ENCODE peak calls at places on chromosomes 12 and 14, in seven cellular contexts. N is trophoblast cell, O is MM.1S, G is adipocyte, F is endothelial cell of umbilical vein, E is kidney, K is mesendoderm. D is an unnamed sample.

GRCh38 chr12:22719745-22720144 is 94.8 kb downstream of the ETNK1 start:
- DNase-seq in N (no peak), O (no peak), G (no peak), F (no peak), E (no peak), K (no peak), D (no peak)

GRCh38 chr12:70365648-70366518 is at the start of gene KCNMB4:
- DNase-seq in N (peak), O (peak), G (peak), F (peak), E (peak), K (peak), D (peak)

GRCh38 chr12:111218499-111218898 is 150.4 kb downstream of the PHETA1 start:
- DNase-seq in N (no peak), O (no peak), G (no peak), F (no peak), E (no peak), K (peak), D (no peak)

GRCh38 chr14:101707285-101707842 is 54.1 kb upstream of the PPP2R5C start:
- DNase-seq in N (peak), O (peak), G (peak), F (peak), E (no peak), K (peak), D (peak)

GRCh38 chr14:105855893-105856675 is 329.7 kb downstream of the TMEM121 start:
- DNase-seq in N (no peak), O (no peak), G (no peak), F (no peak), E (peak), K (no peak), D (no peak)

GRCh38 chr12:16600525-16600924 is 5.4 kb downstream of the LMO3 start:
- DNase-seq in N (no peak), O (no peak), G (no peak), F (no peak), E (no peak), K (no peak), D (no peak)

GRCh38 chr14:68583527-68584275 is 209.2 kb downstream of the ZFP36L1 start:
- DNase-seq in N (no peak), O (no peak), G (no peak), F (no peak), E (no peak), K (no peak), D (no peak)

GRCh38 chr12:65123435-65124063 is 2.4 kb upstream of the WIF1 start:
- DNase-seq in N (peak), O (peak), G (peak), F (peak), E (no peak), K (peak), D (peak)

GRCh38 chr14:58536975-58537374 is 100.8 kb upstream of the DACT1 start:
- DNase-seq in N (no peak), O (no peak), G (no peak), F (no peak), E (no peak), K (no peak), D (no peak)

GRCh38 chr12:114902665-114903393 is 218.9 kb upstream of the TBX3 start:
- DNase-seq in N (no peak), O (no peak), G (peak), F (no peak), E (no peak), K (no peak), D (no peak)

GRCh38 chr14:49982522-49982951 is 89.7 kb downstream of the ARF6 start:
- DNase-seq in N (peak), O (no peak), G (peak), F (peak), E (no peak), K (no peak), D (no peak)

GRCh38 chr14:60266021-60266937 is 17.3 kb downstream of the PPM1A start:
- DNase-seq in N (peak), O (no peak), G (no peak), F (peak), E (no peak), K (peak), D (no peak)

GRCh38 chr12:62468935-62469334 is 2.3 kb downstream of the MON2 start:
- DNase-seq in N (no peak), O (no peak), G (no peak), F (no peak), E (no peak), K (no peak), D (no peak)

GRCh38 chr14:65312859-65313258 is 99.7 kb upstream of the FUT8 start:
- DNase-seq in N (no peak), O (no peak), G (no peak), F (no peak), E (no peak), K (peak), D (no peak)

GRCh38 chr12:59736359-59736758 is 140.5 kb downstream of the SLC16A7 start:
- DNase-seq in N (no peak), O (no peak), G (no peak), F (no peak), E (no peak), K (peak), D (no peak)

GRCh38 chr14:95876769-95877490 is at the start of gene TUNAR:
- DNase-seq in N (no peak), O (no peak), G (no peak), F (no peak), E (no peak), K (peak), D (peak)

GRCh38 chr14:102210421-102211042 is 70.8 kb downstream of the WDR20 start:
- DNase-seq in N (no peak), O (no peak), G (no peak), F (no peak), E (no peak), K (no peak), D (no peak)

GRCh38 chr14:76922599-76922998 is 96.4 kb downstream of the LRRC74A start:
- DNase-seq in N (no peak), O (no peak), G (no peak), F (no peak), E (no peak), K (peak), D (no peak)

GRCh38 chr12:101743724-101744472 is 4.6 kb upstream of the SYCP3 start:
- DNase-seq in N (no peak), O (peak), G (no peak), F (no peak), E (no peak), K (no peak), D (no peak)

GRCh38 chr14:61420326-61420725 is 98.9 kb downstream of the PRKCH start:
- DNase-seq in N (peak), O (no peak), G (peak), F (peak), E (no peak), K (peak), D (no peak)

GRCh38 chr14:95478309-95478708 is 38.1 kb downstream of the SYNE3 start:
- DNase-seq in N (no peak), O (no peak), G (no peak), F (no peak), E (peak), K (no peak), D (no peak)

GRCh38 chr14:50675597-50675996 is 7.5 kb upstream of the SAV1 start:
- DNase-seq in N (peak), O (no peak), G (no peak), F (no peak), E (no peak), K (peak), D (no peak)

GRCh38 chr14:39034481-39035296 is 68.3 kb downstream of the SEC23A start:
- DNase-seq in N (peak), O (no peak), G (peak), F (peak), E (no peak), K (peak), D (peak)

GRCh38 chr14:100828448-100828834 is 2.5 kb downstream of the MEG3 start:
- DNase-seq in N (no peak), O (no peak), G (no peak), F (peak), E (peak), K (peak), D (no peak)

GRCh38 chr12:89461649-89462612 is 62.7 kb downstream of the GALNT4 start:
- DNase-seq in N (peak), O (peak), G (peak), F (peak), E (no peak), K (peak), D (peak)

GRCh38 chr12:33678221-33678964 is 238.8 kb upstream of the SYT10 start:
- DNase-seq in N (no peak), O (no peak), G (no peak), F (no peak), E (no peak), K (no peak), D (no peak)

GRCh38 chr12:55797068-55797467 is 20.5 kb downstream of the SARNP start:
- DNase-seq in N (peak), O (no peak), G (peak), F (peak), E (no peak), K (peak), D (peak)

GRCh38 chr14:78709795-78710569 is 539.8 kb downstream of the NRXN3 start:
- DNase-seq in N (no peak), O (no peak), G (no peak), F (no peak), E (no peak), K (no peak), D (peak)

GRCh38 chr14:104431929-104432541 is 147.5 kb upstream of the C14orf180 start:
- DNase-seq in N (no peak), O (no peak), G (no peak), F (no peak), E (peak), K (no peak), D (no peak)

GRCh38 chr14:61662437-61663311 is 32.6 kb upstream of the HIF1A start:
- DNase-seq in N (peak), O (peak), G (peak), F (peak), E (no peak), K (peak), D (peak)

GRCh38 chr12:121996945-121997612 is 24.6 kb upstream of the BCL7A start:
- DNase-seq in N (peak), O (no peak), G (no peak), F (no peak), E (no peak), K (no peak), D (no peak)

GRCh38 chr14:26775765-26776577 is 178.1 kb upstream of the NOVA1 start:
- DNase-seq in N (peak), O (no peak), G (peak), F (peak), E (no peak), K (peak), D (no peak)

GRCh38 chr12:10636611-10637010 is 23.2 kb upstream of the MAGOHB start:
- DNase-seq in N (peak), O (no peak), G (no peak), F (no peak), E (no peak), K (no peak), D (no peak)

GRCh38 chr14:74501135-74501614 is 7.6 kb downstream of the ISCA2 start:
- DNase-seq in N (peak), O (no peak), G (peak), F (peak), E (no peak), K (peak), D (peak)

GRCh38 chr14:22994762-22995275 is 12.5 kb upstream of the AJUBA start:
- DNase-seq in N (peak), O (no peak), G (peak), F (peak), E (peak), K (peak), D (peak)
- H3K9ac ChIP-seq in N (no peak), O (no peak), G (no peak), F (no peak), E (no peak), K (peak), D (no peak)

GRCh38 chr12:47899466-47899865 is 5.3 kb downstream of the VDR start:
- DNase-seq in N (no peak), O (no peak), G (no peak), F (no peak), E (no peak), K (no peak), D (no peak)

GRCh38 chr12:47902131-47902639 is 2.6 kb downstream of the VDR start:
- DNase-seq in N (no peak), O (no peak), G (no peak), F (no peak), E (no peak), K (no peak), D (no peak)

GRCh38 chr12:47901285-47902093 is 3.3 kb downstream of the VDR start:
- DNase-seq in N (no peak), O (no peak), G (no peak), F (no peak), E (no peak), K (no peak), D (no peak)

GRCh38 chr12:47900101-47900479 is 4.7 kb downstream of the VDR start:
- DNase-seq in N (no peak), O (no peak), G (no peak), F (no peak), E (no peak), K (no peak), D (no peak)

DNA sequence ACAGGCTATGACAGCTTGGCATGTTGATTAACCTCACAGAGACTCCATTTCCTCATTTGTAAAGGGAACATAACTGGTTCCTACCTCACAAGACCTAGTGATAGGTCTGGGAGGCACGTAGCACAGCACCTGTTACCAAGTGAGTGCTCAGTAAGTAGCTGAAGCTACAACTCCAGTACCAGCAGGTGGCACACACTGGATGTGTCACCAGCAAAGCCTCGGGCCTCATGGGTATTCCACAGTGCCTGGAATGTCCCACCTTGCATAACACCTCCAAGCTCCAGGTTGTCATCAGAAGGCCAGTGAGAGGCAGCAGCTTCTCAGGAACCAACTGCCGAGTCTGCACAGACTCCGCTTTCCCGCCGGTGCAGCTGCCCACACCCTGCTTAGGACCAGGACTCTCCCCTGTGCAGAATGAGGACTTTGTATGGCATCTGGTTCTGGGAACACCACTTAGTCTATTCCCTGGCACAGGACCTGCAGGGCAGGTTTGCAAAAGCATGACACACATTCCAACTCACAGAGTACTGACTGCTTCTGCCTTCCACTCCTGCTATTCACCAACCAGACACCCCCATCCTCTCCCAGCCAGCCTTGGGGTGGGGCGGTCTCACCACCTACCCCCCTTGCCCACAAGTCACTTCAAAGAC is 4.2 kb downstream of the VDR start:
- DNase-seq in N (peak), O (peak), G (no peak), F (no peak), E (no peak), K (peak), D (no peak)
- H3K9ac ChIP-seq in N (no peak), O (no peak), G (no peak), F (no peak), E (peak), K (no peak), D (no peak)

GRCh38 chr12:132491761-132492378 is 1.9 kb downstream of the FBRSL1 start:
- DNase-seq in N (no peak), O (no peak), G (no peak), F (no peak), E (no peak), K (no peak), D (no peak)

GRCh38 chr12:132492522-132492921 is 2.6 kb downstream of the FBRSL1 start:
- DNase-seq in N (peak), O (no peak), G (no peak), F (no peak), E (no peak), K (no peak), D (no peak)

GRCh38 chr12:132493482-132494178 is 3.7 kb downstream of the FBRSL1 start:
- DNase-seq in N (no peak), O (no peak), G (no peak), F (no peak), E (no peak), K (no peak), D (no peak)

GRCh38 chr12:132494294-132495164 is 4.6 kb downstream of the FBRSL1 start:
- DNase-seq in N (peak), O (no peak), G (no peak), F (no peak), E (no peak), K (no peak), D (no peak)

GRCh38 chr12:132492951-132493350 is 3.0 kb downstream of the FBRSL1 start:
- DNase-seq in N (peak), O (no peak), G (no peak), F (no peak), E (no peak), K (no peak), D (no peak)
- H3K9ac ChIP-seq in N (no peak), O (no peak), G (no peak), F (no peak), E (no peak), K (no peak), D (no peak)

GRCh38 chr12:31732926-31733548 is 4.2 kb upstream of the AMN1 start:
- DNase-seq in N (peak), O (no peak), G (peak), F (peak), E (no peak), K (peak), D (no peak)
- H3K9ac ChIP-seq in N (no peak), O (no peak), G (no peak), F (peak), E (no peak), K (no peak), D (no peak)

DNA sequence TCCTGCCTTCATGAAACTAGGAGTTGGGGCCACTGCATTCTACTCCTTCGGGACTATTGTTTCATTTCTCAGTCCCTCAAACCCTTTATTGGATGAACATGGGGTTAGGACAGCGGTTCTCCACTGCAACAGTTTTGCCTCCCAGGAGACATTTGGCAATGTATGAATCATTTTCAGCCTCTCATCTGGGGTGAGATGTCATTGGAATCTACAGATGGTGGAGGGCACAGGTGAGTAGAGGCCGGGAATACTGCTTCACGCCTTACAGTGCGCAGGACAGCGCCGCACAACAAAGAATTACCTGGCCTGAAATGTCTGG is 649 bp upstream of the GNPNAT1 start:
- DNase-seq in N (peak), O (no peak), G (peak), F (no peak), E (no peak), K (no peak), D (no peak)
- H3K9ac ChIP-seq in N (no peak), O (no peak), G (peak), F (peak), E (peak), K (peak), D (peak)

GRCh38 chr12:124352257-124352656 is 57.4 kb downstream of the RFLNA start:
- DNase-seq in N (no peak), O (no peak), G (no peak), F (no peak), E (no peak), K (no peak), D (no peak)

GRCh38 chr12:124352839-124353238 is 57.9 kb downstream of the RFLNA start:
- DNase-seq in N (no peak), O (no peak), G (no peak), F (peak), E (peak), K (no peak), D (no peak)

GRCh38 chr12:124348659-124349380 is 53.9 kb downstream of the RFLNA start:
- DNase-seq in N (no peak), O (no peak), G (no peak), F (no peak), E (peak), K (no peak), D (no peak)

GRCh38 chr12:124351422-124351821 is 56.5 kb downstream of the RFLNA start:
- DNase-seq in N (no peak), O (no peak), G (no peak), F (no peak), E (no peak), K (no peak), D (no peak)

DNA sequence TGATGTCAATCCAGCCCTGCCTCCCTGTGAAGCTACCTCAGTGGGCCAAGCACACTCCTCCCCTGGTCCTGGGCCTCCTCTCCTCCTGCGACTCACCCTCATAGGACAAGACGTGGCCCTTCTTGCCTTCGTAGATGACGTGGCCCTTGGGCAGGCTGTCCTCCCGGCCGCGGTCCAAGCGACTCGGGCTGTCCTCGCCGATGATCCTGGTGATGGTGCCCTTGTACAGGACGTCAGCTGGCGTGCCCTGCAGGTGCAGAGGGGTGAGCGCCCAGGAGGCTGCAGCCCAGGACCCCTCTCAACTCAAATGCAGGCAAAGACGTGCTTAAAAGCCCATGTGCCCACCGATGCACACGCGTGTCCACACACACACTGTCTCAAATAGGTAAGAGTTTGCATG is 55.6 kb downstream of the RFLNA start:
- DNase-seq in N (no peak), O (no peak), G (no peak), F (no peak), E (no peak), K (no peak), D (no peak)
- H3K9ac ChIP-seq in N (no peak), O (no peak), G (no peak), F (no peak), E (no peak), K (no peak), D (no peak)

DNA sequence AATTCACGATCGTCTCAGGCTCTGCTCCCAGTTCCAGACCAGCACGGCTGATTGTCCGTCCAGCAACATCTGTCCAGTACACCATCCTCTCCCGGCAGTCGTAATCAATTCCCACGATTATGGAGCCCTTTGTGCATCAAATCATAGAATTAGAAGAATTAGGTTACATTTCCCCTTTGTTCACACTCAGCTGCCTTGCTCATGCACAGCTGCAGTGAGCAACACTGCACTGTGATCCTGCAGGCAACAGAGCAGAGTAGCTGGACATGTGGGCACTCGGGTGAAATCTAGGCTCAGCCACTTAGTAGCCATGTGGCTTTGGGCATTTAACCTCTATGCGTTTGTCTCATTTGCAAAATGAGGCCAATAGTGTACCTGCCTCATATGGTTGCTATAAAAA is 22.2 kb downstream of the RTRAF start:
- DNase-seq in N (no peak), O (no peak), G (no peak), F (no peak), E (no peak), K (no peak), D (no peak)
- H3K9ac ChIP-seq in N (no peak), O (no peak), G (no peak), F (no peak), E (no peak), K (no peak), D (no peak)

D was measured in SK-N-SH.